ENCODE peak calls at places on chromosomes 4 and X, in nine cellular contexts. D is K562, E is heart left ventricle, K is transverse colon, B is IMR-90, Q is right lobe of liver, N is gastrocnemius medialis, W is lower leg skin, U is tibial nerve. L is an unnamed sample.

GRCh38 chrX:38220936-38221386 is 290 bp upstream of the SRPX start:
- DNase-seq in D (no peak), E (peak), K (no peak), B (peak), Q (no peak), N (no peak), W (no peak), U (no peak), L (no peak)

GRCh38 chr4:69773443-69773842 is 13.0 kb upstream of the SULT1B1 start:
- DNase-seq in D (no peak), E (no peak), K (no peak), B (no peak), Q (no peak), N (no peak), W (no peak), U (no peak), L (no peak)

GRCh38 chr4:53847935-53848334 is 216.5 kb downstream of the CHIC2 start:
- DNase-seq in D (no peak), E (no peak), K (peak), B (no peak), Q (no peak), N (no peak), W (no peak), U (no peak), L (no peak)

GRCh38 chr4:120225527-120225926 is 158.9 kb upstream of the MAD2L1 start:
- DNase-seq in D (no peak), E (no peak), K (peak), B (no peak), Q (no peak), N (no peak), W (no peak), U (no peak), L (no peak)

GRCh38 chr4:145679991-145680455 is at the start of gene C4orf51:
- DNase-seq in D (no peak), E (no peak), K (no peak), B (peak), Q (no peak), N (peak), W (no peak), U (no peak), L (no peak)

GRCh38 chr4:26044524-26044923 is 130.5 kb downstream of the SMIM20 start:
- DNase-seq in D (no peak), E (no peak), K (no peak), B (no peak), Q (no peak), N (no peak), W (no peak), U (no peak), L (no peak)

GRCh38 chr4:70178075-70178660 is 17.4 kb upstream of the ODAM start:
- DNase-seq in D (no peak), E (no peak), K (no peak), B (no peak), Q (no peak), N (no peak), W (no peak), U (no peak), L (no peak)

GRCh38 chr4:146342600-146343192 is 128.4 kb downstream of the REELD1 start:
- DNase-seq in D (peak), E (no peak), K (no peak), B (peak), Q (no peak), N (no peak), W (no peak), U (peak), L (no peak)

GRCh38 chr4:52635130-52635529 is 24.0 kb downstream of the USP46 start:
- DNase-seq in D (no peak), E (no peak), K (no peak), B (peak), Q (peak), N (no peak), W (no peak), U (no peak), L (no peak)

GRCh38 chrX:107714196-107714811 is 61.3 kb downstream of the TSC22D3 start:
- DNase-seq in D (no peak), E (no peak), K (peak), B (no peak), Q (peak), N (no peak), W (no peak), U (no peak), L (no peak)

GRCh38 chrX:107710617-107711391 is 64.8 kb downstream of the TSC22D3 start:
- DNase-seq in D (peak), E (peak), K (peak), B (peak), Q (no peak), N (peak), W (peak), U (peak), L (no peak)

GRCh38 chrX:107711521-107712041 is 64.0 kb downstream of the TSC22D3 start:
- DNase-seq in D (no peak), E (no peak), K (no peak), B (no peak), Q (peak), N (no peak), W (no peak), U (no peak), L (no peak)

GRCh38 chrX:107713205-107714195 is 62.1 kb downstream of the TSC22D3 start:
- DNase-seq in D (no peak), E (no peak), K (peak), B (no peak), Q (peak), N (no peak), W (no peak), U (no peak), L (no peak)

GRCh38 chrX:107712231-107713204 is 63.1 kb downstream of the TSC22D3 start:
- DNase-seq in D (no peak), E (no peak), K (peak), B (peak), Q (peak), N (peak), W (peak), U (peak), L (no peak)
- TF ChIP-seq POLR2A in D (no peak), E (no peak), K (peak), B (peak), Q (peak), N (peak), W (no peak), U (no peak), L (no peak)

GRCh38 chr4:183409463-183409862 is 35.0 kb upstream of the CDKN2AIP start:
- DNase-seq in D (no peak), E (no peak), K (no peak), B (no peak), Q (no peak), N (no peak), W (no peak), U (no peak), L (no peak)

GRCh38 chr4:183407128-183407585 is 37.3 kb upstream of the CDKN2AIP start:
- DNase-seq in D (peak), E (peak), K (peak), B (peak), Q (peak), N (peak), W (peak), U (peak), L (peak)

GRCh38 chr4:183409956-183410355 is 34.5 kb upstream of the CDKN2AIP start:
- DNase-seq in D (no peak), E (no peak), K (no peak), B (no peak), Q (no peak), N (no peak), W (no peak), U (no peak), L (no peak)

GRCh38 chr4:183408791-183409190 is 35.6 kb upstream of the CDKN2AIP start:
- DNase-seq in D (no peak), E (no peak), K (peak), B (no peak), Q (no peak), N (no peak), W (no peak), U (no peak), L (peak)

GRCh38 chr4:183407635-183408463 is 36.6 kb upstream of the CDKN2AIP start:
- DNase-seq in D (no peak), E (no peak), K (no peak), B (no peak), Q (no peak), N (no peak), W (no peak), U (no peak), L (no peak)
- H3K4me3 ChIP-seq in D (peak), E (peak), K (peak), B (peak), Q (peak), N (peak), W (no peak), U (peak), L (peak)

GRCh38 chr4:12360391-12360790 is 931.7 kb upstream of the HS3ST1 start:
- DNase-seq in D (no peak), E (no peak), K (no peak), B (no peak), Q (no peak), N (no peak), W (no peak), U (no peak), L (no peak)

GRCh38 chr4:12359420-12359819 is 930.7 kb upstream of the HS3ST1 start:
- DNase-seq in D (no peak), E (no peak), K (no peak), B (no peak), Q (no peak), N (no peak), W (no peak), U (no peak), L (no peak)
- TF ChIP-seq CTCF in D (no peak), E (no peak), K (no peak), B (no peak), Q (no peak), N (no peak), W (no peak), U (no peak), L (no peak)

GRCh38 chrX:3743821-3744439 is 30.5 kb upstream of the PRKX start:
- DNase-seq in D (no peak), E (no peak), K (peak), B (no peak), Q (no peak), N (no peak), W (peak), U (no peak), L (no peak)

GRCh38 chrX:3748052-3748559 is 34.7 kb upstream of the PRKX start:
- DNase-seq in D (no peak), E (no peak), K (no peak), B (no peak), Q (no peak), N (no peak), W (no peak), U (no peak), L (no peak)
- TF ChIP-seq POLR2A in D (no peak), E (no peak), K (no peak), B (no peak), Q (no peak), N (no peak), W (no peak), U (no peak), L (no peak)

L was measured in stomach.